ENCODE peak calls at places on chromosomes 7 and 10, in nine cellular contexts. R, M, S, L, H, T, P, E and O are unnamed samples. For H3K36me3, the result is how much of the 10 kb centered on the place peaks cover.

GRCh38 chr10:33249137-33249536 is 85.3 kb downstream of the NRP1 start:
- DNase-seq in R (no peak), M (no peak), S (no peak), L (no peak), H (no peak), T (no peak), P (no peak), E (no peak), O (no peak)

GRCh38 chr7:127393370-127394058 is 1.0 kb upstream of the ZNF800 start:
- DNase-seq in R (no peak), M (no peak), S (peak), L (peak), H (peak), T (no peak), P (no peak), E (peak), O (no peak)

GRCh38 chr7:55074008-55074499 is 55.2 kb downstream of the EGFR start:
- DNase-seq in R (peak), M (peak), S (peak), L (peak), H (no peak), T (peak), P (peak), E (peak), O (no peak)

GRCh38 chr7:45324683-45325237 is 167.2 kb downstream of the RAMP3 start:
- DNase-seq in R (no peak), M (no peak), S (no peak), L (no peak), H (no peak), T (no peak), P (no peak), E (no peak), O (no peak)

GRCh38 chr10:11451640-11452260 is 159.7 kb downstream of the USP6NL start:
- DNase-seq in R (no peak), M (no peak), S (no peak), L (no peak), H (no peak), T (no peak), P (no peak), E (no peak), O (no peak)

GRCh38 chr7:7699370-7699769 is 19.0 kb downstream of the RPA3 start:
- DNase-seq in R (no peak), M (no peak), S (no peak), L (no peak), H (no peak), T (no peak), P (no peak), E (no peak), O (no peak)

GRCh38 chr10:124601016-124601415 is 139.4 kb downstream of the LHPP start:
- DNase-seq in R (no peak), M (no peak), S (no peak), L (no peak), H (no peak), T (no peak), P (no peak), E (no peak), O (no peak)

GRCh38 chr7:144027974-144028373 is 20.8 kb upstream of the OR2A5 start:
- DNase-seq in R (no peak), M (no peak), S (no peak), L (no peak), H (no peak), T (no peak), P (no peak), E (no peak), O (no peak)

GRCh38 chr10:58335306-58336005 is 650 bp downstream of the UBE2D1 start:
- DNase-seq in R (peak), M (peak), S (peak), L (peak), H (peak), T (peak), P (peak), E (peak), O (peak)

GRCh38 chr10:29805134-29805691 is 170.4 kb upstream of the SVIL start:
- DNase-seq in R (no peak), M (no peak), S (no peak), L (no peak), H (no peak), T (no peak), P (no peak), E (peak), O (no peak)

GRCh38 chr10:14879801-14880193 is 1.1 kb downstream of the SUV39H2 start:
- DNase-seq in R (no peak), M (no peak), S (no peak), L (no peak), H (no peak), T (no peak), P (no peak), E (no peak), O (peak)

GRCh38 chr10:3006093-3006492 is 61.3 kb upstream of the PFKP start:
- DNase-seq in R (no peak), M (no peak), S (no peak), L (no peak), H (no peak), T (no peak), P (no peak), E (no peak), O (no peak)

GRCh38 chr10:49071221-49071761 is 44.0 kb downstream of the VSTM4 start:
- DNase-seq in R (no peak), M (no peak), S (no peak), L (no peak), H (no peak), T (no peak), P (peak), E (peak), O (no peak)

GRCh38 chr7:4134631-4135030 is 547.5 kb upstream of the FOXK1 start:
- DNase-seq in R (no peak), M (no peak), S (peak), L (no peak), H (no peak), T (no peak), P (no peak), E (no peak), O (no peak)

GRCh38 chr7:146702898-146703297 is 586.3 kb downstream of the CNTNAP2 start:
- DNase-seq in R (no peak), M (no peak), S (no peak), L (no peak), H (no peak), T (no peak), P (no peak), E (no peak), O (no peak)

GRCh38 chr7:33591481-33591880 is 313.9 kb upstream of the BMPER start:
- DNase-seq in R (no peak), M (no peak), S (no peak), L (no peak), H (no peak), T (no peak), P (no peak), E (no peak), O (no peak)

GRCh38 chr7:117051808-117052207 is 98.5 kb downstream of the ST7 start:
- DNase-seq in R (no peak), M (no peak), S (no peak), L (no peak), H (no peak), T (no peak), P (no peak), E (no peak), O (no peak)

GRCh38 chr7:140640060-140640611 is 477 bp downstream of the DENND2A start:
- DNase-seq in R (no peak), M (no peak), S (peak), L (peak), H (peak), T (no peak), P (no peak), E (no peak), O (no peak)

GRCh38 chr7:26183545-26184282 is 16.8 kb downstream of the HNRNPA2B1 start:
- DNase-seq in R (no peak), M (no peak), S (no peak), L (no peak), H (no peak), T (no peak), P (no peak), E (no peak), O (no peak)

GRCh38 chr10:119478111-119479047 is 64.1 kb downstream of the RGS10 start:
- DNase-seq in R (no peak), M (peak), S (no peak), L (no peak), H (no peak), T (no peak), P (no peak), E (no peak), O (peak)

GRCh38 chr7:158751743-158752142 is 47.1 kb upstream of the NCAPG2 start:
- DNase-seq in R (no peak), M (no peak), S (no peak), L (no peak), H (no peak), T (no peak), P (no peak), E (no peak), O (no peak)

GRCh38 chr7:80279760-80280159 is 145.1 kb downstream of the GNAI1 start:
- DNase-seq in R (no peak), M (no peak), S (no peak), L (peak), H (no peak), T (no peak), P (no peak), E (peak), O (no peak)

GRCh38 chr10:11570751-11571150 is 40.7 kb downstream of the USP6NL start:
- DNase-seq in R (no peak), M (no peak), S (no peak), L (no peak), H (no peak), T (no peak), P (no peak), E (no peak), O (no peak)

GRCh38 chr10:89516149-89516832 is 19.1 kb downstream of the SLC16A12 start:
- DNase-seq in R (no peak), M (no peak), S (no peak), L (peak), H (no peak), T (no peak), P (peak), E (peak), O (no peak)
- H3K4me3 ChIP-seq in R (no peak), M (no peak), S (no peak), L (peak), H (no peak), T (no peak), P (no peak), E (no peak), O (no peak)

GRCh38 chr10:95350212-95350829 is 59.5 kb upstream of the PDLIM1 start:
- DNase-seq in R (no peak), M (no peak), S (no peak), L (peak), H (no peak), T (no peak), P (no peak), E (peak), O (no peak)
- H3K36me3 ChIP-seq in R (under half), M (under half), S (under half), L (under half), H (under half), T (under half), P (under half), E (under half), O (under half)

GRCh38 chr10:93435621-93436385 is 46.3 kb downstream of the MYOF start:
- DNase-seq in R (no peak), M (no peak), S (no peak), L (peak), H (peak), T (no peak), P (no peak), E (no peak), O (no peak)
- H3K4me3 ChIP-seq in R (no peak), M (no peak), S (no peak), L (no peak), H (no peak), T (peak), P (no peak), E (no peak), O (no peak)

GRCh38 chr7:128959296-128959695 is 21.6 kb downstream of the IRF5 start:
- DNase-seq in R (no peak), M (no peak), S (no peak), L (no peak), H (no peak), T (no peak), P (no peak), E (no peak), O (no peak)

GRCh38 chr7:128954830-128955797 is 17.4 kb downstream of the IRF5 start:
- DNase-seq in R (no peak), M (no peak), S (no peak), L (no peak), H (peak), T (no peak), P (no peak), E (peak), O (no peak)

GRCh38 chr7:128954150-128954549 is 16.4 kb downstream of the IRF5 start:
- DNase-seq in R (no peak), M (no peak), S (no peak), L (no peak), H (no peak), T (no peak), P (no peak), E (no peak), O (no peak)

GRCh38 chr7:128955981-128956380 is 18.3 kb downstream of the IRF5 start:
- DNase-seq in R (no peak), M (no peak), S (no peak), L (no peak), H (no peak), T (no peak), P (no peak), E (no peak), O (no peak)

DNA sequence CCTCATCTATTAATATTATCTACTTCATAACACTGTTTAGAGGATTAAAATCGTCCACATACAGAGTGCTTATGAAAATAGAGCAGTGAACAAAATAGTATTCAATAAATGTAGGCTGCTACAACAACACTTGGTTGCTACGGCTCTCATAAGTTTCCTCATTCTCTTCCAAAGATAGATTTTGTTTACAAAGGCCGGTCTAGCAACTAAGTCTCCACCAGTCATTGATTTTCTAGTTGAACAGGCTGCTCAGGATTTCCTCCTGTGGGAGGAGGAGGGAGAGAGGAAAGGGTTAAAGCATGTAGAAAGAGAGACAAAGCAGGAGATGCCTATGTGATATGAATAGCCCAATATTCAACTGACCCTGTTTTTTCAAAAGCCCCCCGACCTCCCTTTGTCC is 19.9 kb downstream of the IRF5 start:
- DNase-seq in R (no peak), M (no peak), S (no peak), L (no peak), H (no peak), T (no peak), P (no peak), E (no peak), O (no peak)
- H3K36me3 ChIP-seq in R (under half), M (under half), S (half or more), L (under half), H (under half), T (half or more), P (under half), E (under half), O (under half)